ENCODE peak calls at places on chromosomes 16 and 17, in four cellular contexts. G, S, L and U are unnamed samples.

GRCh38 chr17:63293310-63293709 is 152.8 kb downstream of the CYB561 start:
- DNase-seq in G (no peak), S (no peak), L (no peak), U (no peak)

GRCh38 chr17:3918372-3919122 is 2.3 kb upstream of the P2RX1 start:
- DNase-seq in G (peak; percentile 40), S (no peak), L (no peak), U (no peak)

GRCh38 chr17:19645608-19646250 is 2.8 kb upstream of the ALDH3A2 start:
- DNase-seq in G (peak; percentile 32), S (no peak), L (no peak), U (no peak)

GRCh38 chr16:8173111-8173644 is 417.1 kb downstream of the TMEM114 start:
- DNase-seq in G (peak; percentile 85), S (peak; percentile 72), L (peak; percentile 23), U (peak; percentile 2)

GRCh38 chr17:69058165-69058564 is 2.6 kb downstream of the ABCA9 start:
- DNase-seq in G (peak; percentile 33), S (no peak), L (peak; percentile 31), U (no peak)

GRCh38 chr17:10738516-10739258 is 8.9 kb upstream of the TMEM220 start:
- DNase-seq in G (no peak), S (no peak), L (no peak), U (no peak)

GRCh38 chr17:27471321-27472269 is 15.3 kb downstream of the KSR1 start:
- DNase-seq in G (no peak), S (no peak), L (peak; percentile 41), U (peak; percentile 97)

GRCh38 chr16:2078691-2079090 is 30.9 kb downstream of the TSC2 start:
- DNase-seq in G (no peak), S (no peak), L (no peak), U (no peak)

GRCh38 chr16:81350306-81350615 is 35.5 kb downstream of the GAN start:
- DNase-seq in G (no peak), S (no peak), L (no peak), U (no peak)

GRCh38 chr17:2929881-2930533 is 133.4 kb downstream of the OR1D5 start:
- DNase-seq in G (peak; percentile 57), S (peak; percentile 47), L (peak; percentile 19), U (no peak)

GRCh38 chr16:79296491-79296890 is 304.0 kb downstream of the MAF start:
- DNase-seq in G (no peak), S (no peak), L (no peak), U (no peak)

GRCh38 chr16:1150511-1150982 is 2.4 kb upstream of the CACNA1H start:
- DNase-seq in G (peak; percentile 59), S (no peak), L (peak; percentile 60), U (no peak)

GRCh38 chr17:35082073-35082657 is 18.7 kb upstream of the RFFL start:
- DNase-seq in G (no peak), S (no peak), L (peak; percentile 81), U (no peak)

GRCh38 chr17:73706428-73706827 is 62.2 kb upstream of the SDK2 start:
- DNase-seq in G (no peak), S (no peak), L (no peak), U (no peak)

GRCh38 chr17:82325286-82326180 is 8.0 kb downstream of the SECTM1 start:
- DNase-seq in G (no peak), S (no peak), L (no peak), U (no peak)

GRCh38 chr17:77491921-77492445 is 351.2 kb downstream of the SEC14L1 start:
- DNase-seq in G (no peak), S (no peak), L (no peak), U (no peak)

DNA sequence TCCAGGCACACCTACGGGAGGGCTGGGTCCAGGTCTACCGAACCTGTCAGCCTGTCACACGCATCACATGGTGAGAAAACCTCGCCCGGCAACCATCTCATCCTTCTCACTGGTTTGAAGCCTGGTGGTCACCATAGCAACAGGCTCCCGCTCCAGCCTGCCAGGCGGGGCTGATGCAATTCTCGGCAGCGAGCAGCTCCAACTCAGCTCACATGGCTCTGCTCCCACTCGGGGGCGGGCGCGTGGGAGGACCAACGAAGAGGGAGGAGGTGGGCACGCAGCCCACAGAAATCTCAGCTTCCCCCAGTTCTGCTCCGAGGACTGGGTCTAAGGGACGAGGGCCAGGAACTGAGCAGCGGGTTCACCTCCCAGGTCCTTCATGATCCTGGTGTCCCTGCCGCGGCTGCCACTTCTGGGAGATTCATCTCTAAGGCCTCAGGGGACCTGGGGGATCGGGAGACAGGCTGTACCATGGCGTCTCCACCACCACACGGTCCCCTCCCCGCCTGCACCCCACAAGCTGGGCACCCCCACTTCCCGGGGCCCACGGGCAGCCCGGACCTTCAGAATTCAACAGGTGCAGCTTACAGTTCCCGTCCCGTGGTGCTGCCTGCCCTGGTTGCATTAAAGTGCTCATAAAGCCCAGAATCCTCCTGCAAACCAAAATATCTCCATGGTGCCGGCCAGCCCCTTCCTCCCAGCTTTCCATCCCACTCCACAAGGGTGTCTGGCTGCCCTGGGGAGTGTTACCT is 25.8 kb downstream of the ABR start:
- DNase-seq in G (peak; percentile 23), S (no peak), L (no peak), U (no peak)
- TF ChIP-seq EGR1 in G (peak; percentile 55), S (no peak), L (no peak), U (no peak)

GRCh38 chr16:87417511-87417910 is 25.4 kb downstream of the MAP1LC3B start:
- DNase-seq in G (no peak), S (no peak), L (no peak), U (no peak)
- TF ChIP-seq EGR1 in G (no peak), S (no peak), L (no peak), U (no peak)

GRCh38 chr17:41691031-41691777 is 2.5 kb downstream of the EIF1 start:
- DNase-seq in G (no peak), S (no peak), L (no peak), U (no peak)

GRCh38 chr17:41689497-41690299 is 1.0 kb downstream of the EIF1 start:
- DNase-seq in G (no peak), S (no peak), L (no peak), U (no peak)

GRCh38 chr17:41690497-41690896 is 1.8 kb downstream of the EIF1 start:
- DNase-seq in G (no peak), S (no peak), L (no peak), U (no peak)

GRCh38 chr17:41688641-41689496 is at the start of gene EIF1:
- DNase-seq in G (peak; percentile 96), S (peak; percentile 100), L (peak; percentile 99), U (peak; percentile 98)

GRCh38 chr17:41687828-41688640 is 651 bp upstream of the EIF1 start:
- DNase-seq in G (no peak), S (no peak), L (no peak), U (no peak)
- TF ChIP-seq EGR1 in G (peak; percentile 88), S (peak; percentile 23), L (peak; percentile 86), U (no peak)

GRCh38 chr16:22732315-22732840 is 81.6 kb upstream of the HS3ST2 start:
- DNase-seq in G (no peak), S (no peak), L (no peak), U (no peak)
- TF ChIP-seq EGR1 in G (no peak), S (no peak), L (no peak), U (no peak)

GRCh38 chr17:48016112-48016511 is 21.5 kb downstream of the COPZ2 start:
- DNase-seq in G (peak; percentile 37), S (no peak), L (no peak), U (no peak)
- TF ChIP-seq EGR1 in G (no peak), S (no peak), L (no peak), U (no peak)

DNA sequence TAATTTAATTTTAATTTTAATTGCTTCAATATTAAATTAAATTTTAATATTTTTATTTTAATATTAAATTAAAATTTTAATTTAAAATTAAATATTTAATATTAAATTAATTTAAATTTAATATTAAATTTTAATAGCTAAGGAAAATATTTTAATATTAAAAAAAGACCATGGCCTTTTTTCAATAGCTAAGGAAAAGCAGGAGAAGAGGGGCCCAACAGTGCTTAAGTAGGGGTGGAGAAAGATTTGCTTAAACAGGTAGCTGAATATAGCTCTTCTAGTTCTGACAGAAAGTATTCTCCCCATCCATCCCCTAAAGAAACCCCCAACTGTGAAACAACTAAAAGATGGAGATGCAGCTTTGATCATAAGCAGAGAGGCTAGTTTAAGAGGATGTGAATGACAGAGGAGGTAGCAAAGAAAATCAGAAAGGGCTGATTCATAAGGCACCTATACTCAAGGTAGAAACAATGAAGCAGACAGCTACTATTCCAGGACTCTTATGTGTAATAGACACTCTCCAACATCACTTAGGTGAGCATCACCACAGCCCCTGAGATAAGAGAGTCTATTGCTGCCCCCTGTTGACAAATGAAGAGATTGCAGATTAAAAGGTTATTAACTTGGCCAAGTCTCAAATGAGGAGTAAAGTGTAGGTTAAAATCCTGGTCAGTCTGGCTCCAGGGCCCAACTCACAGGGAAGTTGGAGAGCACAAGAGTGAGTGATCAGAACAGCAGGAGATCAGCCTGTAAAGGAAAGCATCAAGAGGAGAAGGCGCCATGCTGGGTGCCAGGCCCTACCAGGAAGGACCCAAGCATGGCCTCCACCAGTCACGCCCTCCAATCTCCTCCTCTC is 7.8 kb upstream of the RNASEK start:
- DNase-seq in G (peak; percentile 54), S (no peak), L (peak; percentile 56), U (peak; percentile 26)
- TF ChIP-seq EGR1 in G (no peak), S (no peak), L (no peak), U (no peak)

DNA sequence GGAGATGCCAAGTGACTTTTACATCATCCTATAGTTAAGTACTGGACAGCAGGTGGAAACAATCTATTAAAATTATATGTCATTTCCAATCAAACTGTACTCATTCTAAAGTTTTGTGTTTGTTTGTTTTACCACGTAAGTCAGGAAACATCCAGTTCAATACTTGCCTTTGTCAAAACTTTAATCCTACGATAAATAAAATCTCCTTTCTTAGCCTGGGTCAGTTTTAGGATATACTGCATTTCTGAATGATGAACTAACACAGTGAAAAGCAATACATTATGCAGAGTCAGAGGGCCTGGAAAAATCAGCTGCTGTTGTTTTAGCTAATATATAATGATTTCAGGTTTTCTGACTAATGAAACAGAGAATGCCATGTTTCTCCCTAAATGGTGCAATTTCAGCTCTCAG is 756.4 kb downstream of the CDH11 start:
- DNase-seq in G (no peak), S (no peak), L (no peak), U (no peak)
- TF ChIP-seq EGR1 in G (no peak), S (no peak), L (no peak), U (no peak)

GRCh38 chr17:80303824-80304223 is 43.2 kb downstream of the RNF213 start:
- DNase-seq in G (no peak), S (no peak), L (no peak), U (no peak)
- TF ChIP-seq EGR1 in G (no peak), S (no peak), L (no peak), U (no peak)

GRCh38 chr16:29898786-29899515 is 399 bp downstream of the SEZ6L2 start:
- DNase-seq in G (no peak), S (no peak), L (no peak), U (no peak)
- TF ChIP-seq EGR1 in G (no peak), S (no peak), L (no peak), U (no peak)